ENCODE peak calls at places on chromosomes 1 and 21, in seven cellular contexts. W is breast epithelium, L is uterus, J is AG04450, Y is neural progenitor cell, G is GM12865, E is spleen. Z is an unnamed sample.
A peak's percentile ranks its signal among the peaks of the same experiment; 100 is the strongest.

GRCh38 chr1:26279598-26280332 is at the start of gene SH3BGRL3:
- DNase-seq in W (peak; percentile 84), J (peak; percentile 24), E (peak; percentile 98), L (peak; percentile 83), Y (peak; percentile 91), G (peak; percentile 90), Z (peak; percentile 90)

GRCh38 chr21:44800103-44800502 is 1.5 kb downstream of the UBE2G2 start:
- DNase-seq in J (no peak), E (no peak), W (no peak), L (no peak), G (peak; percentile 33), Y (peak; percentile 52), Z (no peak)

GRCh38 chr1:192559115-192560006 is 16.2 kb upstream of the RGS1 start:
- DNase-seq in G (peak; percentile 81), L (peak; percentile 21), Y (no peak), E (no peak), J (peak; percentile 79), W (no peak), Z (no peak)

GRCh38 chr1:177165069-177165439 is 542 bp upstream of the ASTN1 start:
- DNase-seq in W (no peak), Y (no peak), E (no peak), J (no peak), L (no peak), G (no peak), Z (no peak)

GRCh38 chr1:34740161-34740875 is 14.5 kb upstream of the GJB5 start:
- DNase-seq in J (no peak), G (no peak), E (no peak), Y (peak; percentile 70), L (no peak), W (no peak), Z (no peak)

GRCh38 chr1:116064616-116065015 is 46.6 kb upstream of the MAB21L3 start:
- DNase-seq in W (no peak), E (no peak), L (no peak), J (no peak), Y (no peak), G (no peak), Z (no peak)

GRCh38 chr21:40166291-40166843 is 299.1 kb downstream of the PCP4 start:
- DNase-seq in J (no peak), E (no peak), L (no peak), W (no peak), G (no peak), Y (peak; percentile 41), Z (no peak)

GRCh38 chr1:181073638-181074037 is 14.9 kb upstream of the IER5 start:
- DNase-seq in J (peak; percentile 74), Y (no peak), E (no peak), W (no peak), L (no peak), G (no peak), Z (no peak)

GRCh38 chr1:3707298-3707938 is 44.8 kb upstream of the CCDC27 start:
- DNase-seq in E (no peak), G (no peak), Y (peak; percentile 82), W (no peak), L (no peak), J (no peak), Z (no peak)

GRCh38 chr1:233431753-233432403 is 104.4 kb downstream of the MAP3K21 start:
- DNase-seq in J (no peak), W (no peak), Y (no peak), L (no peak), G (no peak), E (no peak), Z (no peak)

GRCh38 chr1:1431845-1432565 is 3.5 kb upstream of the VWA1 start:
- DNase-seq in L (peak; percentile 63), W (no peak), J (no peak), Y (peak; percentile 53), E (peak; percentile 72), G (no peak), Z (no peak)

GRCh38 chr1:74733616-74734484 is 898 bp downstream of the TYW3 start:
- DNase-seq in G (peak; percentile 85), L (no peak), J (peak; percentile 33), Y (peak; percentile 45), W (no peak), E (no peak), Z (peak; percentile 68)

GRCh38 chr1:30123896-30124295 is 599.5 kb downstream of the MATN1 start:
- DNase-seq in G (no peak), L (no peak), W (no peak), E (no peak), J (no peak), Y (no peak), Z (no peak)

GRCh38 chr21:35026153-35026499 is 23.0 kb downstream of the RUNX1 start:
- DNase-seq in J (no peak), G (no peak), E (no peak), L (no peak), Y (no peak), W (no peak), Z (no peak)

GRCh38 chr1:83058327-83058726 is 940.6 kb downstream of the TTLL7 start:
- DNase-seq in G (no peak), L (no peak), Y (no peak), E (no peak), J (no peak), W (no peak), Z (no peak)

GRCh38 chr1:182175340-182176068 is 114.0 kb upstream of the ZNF648 start:
- DNase-seq in E (no peak), Y (no peak), J (no peak), W (no peak), G (no peak), L (no peak), Z (peak; percentile 70)

GRCh38 chr1:223486366-223486765 is 93.2 kb downstream of the CCDC185 start:
- DNase-seq in L (no peak), Y (no peak), W (no peak), G (no peak), J (no peak), E (no peak), Z (no peak)
- TF ChIP-seq CTCF in L (no peak), Y (no peak), W (no peak), G (no peak), J (no peak), E (no peak), Z (no peak)

GRCh38 chr1:22576617-22577016 is 13.3 kb downstream of the EPHA8 start:
- DNase-seq in J (no peak), L (no peak), W (no peak), E (no peak), G (no peak), Y (no peak), Z (no peak)

GRCh38 chr1:22573237-22573636 is 9.9 kb downstream of the EPHA8 start:
- DNase-seq in E (no peak), L (no peak), Y (no peak), J (no peak), G (no peak), W (no peak), Z (no peak)

GRCh38 chr1:22575532-22576147 is 12.4 kb downstream of the EPHA8 start:
- DNase-seq in W (no peak), L (no peak), G (no peak), J (no peak), Y (no peak), E (no peak), Z (no peak)

GRCh38 chr1:22578732-22579361 is 15.6 kb downstream of the EPHA8 start:
- DNase-seq in J (no peak), L (no peak), Y (no peak), E (no peak), G (no peak), W (no peak), Z (no peak)

DNA sequence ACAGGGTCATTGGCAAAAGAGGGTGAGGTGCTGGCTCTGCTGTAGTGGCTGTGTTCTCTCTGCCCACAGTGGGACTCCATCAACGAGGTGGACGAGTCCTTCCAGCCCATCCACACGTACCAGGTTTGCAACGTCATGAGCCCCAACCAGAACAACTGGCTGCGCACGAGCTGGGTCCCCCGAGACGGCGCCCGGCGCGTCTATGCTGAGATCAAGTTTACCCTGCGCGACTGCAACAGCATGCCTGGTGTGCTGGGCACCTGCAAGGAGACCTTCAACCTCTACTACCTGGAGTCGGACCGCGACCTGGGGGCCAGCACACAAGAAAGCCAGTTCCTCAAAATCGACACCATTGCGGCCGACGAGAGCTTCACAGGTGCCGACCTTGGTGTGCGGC is 12.9 kb downstream of the EPHA8 start:
- DNase-seq in Y (no peak), J (no peak), E (no peak), G (no peak), W (no peak), L (no peak), Z (no peak)
- TF ChIP-seq CTCF in Y (no peak), J (no peak), E (no peak), G (no peak), W (no peak), L (no peak), Z (no peak)

DNA sequence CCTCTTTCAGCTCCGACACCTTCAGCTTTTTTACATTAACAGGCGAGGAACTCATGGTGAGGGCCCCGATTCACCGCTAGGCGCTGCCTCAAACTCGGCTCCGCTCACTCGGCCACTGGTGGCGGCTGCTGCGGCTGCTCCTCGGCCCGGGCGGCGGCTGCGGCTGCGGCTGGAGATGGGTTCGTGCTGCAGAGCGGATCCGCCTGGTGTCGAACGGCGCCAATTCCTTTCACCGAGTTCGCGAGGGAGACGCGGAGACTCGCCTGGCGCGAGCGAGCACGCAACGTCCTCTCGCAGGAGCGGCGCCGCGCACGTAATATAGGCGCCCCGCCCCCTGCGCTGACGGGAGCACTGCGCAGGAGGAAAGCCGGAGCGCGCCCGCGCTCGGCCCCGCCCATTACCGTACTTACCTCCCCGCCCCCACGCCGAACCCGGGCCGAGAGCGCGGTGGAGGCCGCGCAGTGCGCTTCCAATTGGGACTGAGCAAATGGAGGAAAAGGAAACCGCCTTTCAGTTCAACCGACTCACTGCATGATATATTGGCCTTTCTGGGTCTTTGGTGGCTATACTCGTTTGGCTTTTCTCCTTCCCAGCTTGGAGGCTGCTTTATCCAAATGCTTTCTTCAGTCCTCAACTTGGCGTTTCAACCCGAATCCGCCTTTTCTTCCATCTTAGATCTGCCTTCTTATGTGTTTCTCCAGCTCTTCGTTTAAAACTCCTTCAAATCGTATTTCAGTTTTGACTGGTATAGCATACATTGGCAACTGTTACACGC is at the start of gene HNRNPU:
- DNase-seq in Y (peak; percentile 99), L (peak; percentile 96), J (peak; percentile 94), E (peak; percentile 99), G (peak; percentile 99), W (peak; percentile 96), Z (peak; percentile 93)
- TF ChIP-seq CTCF in Y (peak; percentile 48), L (peak; percentile 35), J (peak; percentile 42), E (peak; percentile 20), G (peak; percentile 32), W (peak; percentile 64), Z (no peak)

DNA sequence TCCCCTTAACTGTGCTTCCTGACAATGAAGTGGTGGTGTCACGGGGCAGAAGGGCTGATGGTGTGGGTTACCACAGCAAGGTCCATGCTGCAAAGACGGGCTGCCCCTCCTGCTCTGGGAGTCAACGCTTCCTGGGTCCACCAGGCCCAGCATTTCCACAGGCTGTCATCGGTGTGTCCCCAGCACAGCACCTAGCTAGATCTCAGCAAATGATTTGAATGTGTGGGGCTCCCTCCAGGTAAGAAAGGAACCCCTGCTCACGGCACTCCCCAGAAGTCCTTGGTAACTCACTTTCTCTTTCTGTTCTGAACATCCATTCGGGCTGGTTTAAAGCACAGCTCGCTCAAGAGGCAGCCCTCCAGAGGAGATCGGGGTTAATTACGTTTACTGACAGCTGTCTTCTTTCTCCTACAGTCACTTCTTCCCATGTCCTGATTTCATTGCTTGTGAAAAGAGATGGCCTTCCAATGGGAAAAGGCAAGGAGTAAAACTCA is 27.3 kb downstream of the HIVEP3 start:
- DNase-seq in E (no peak), Y (peak; percentile 39), J (no peak), L (no peak), W (no peak), G (peak; percentile 88), Z (no peak)
- TF ChIP-seq CTCF in E (no peak), Y (peak; percentile 19), J (peak; percentile 33), L (no peak), W (no peak), G (peak; percentile 37), Z (no peak)